ENCODE peak calls at places on chromosomes 5 and 9, in five cellular contexts. U is neural progenitor cell; G is CD8-positive, alpha-beta T cell; S is fibroblast of lung; K is GM23338. E is an unnamed sample.

GRCh38 chr9:89558948-89559347 is 45.9 kb upstream of the GADD45G start:
- DNase-seq in U (no peak), G (no peak), S (no peak), K (no peak), E (no peak)

GRCh38 chr5:72109625-72110024 is 2.4 kb downstream of the MAP1B start:
- DNase-seq in U (peak; percentile 50), G (no peak), S (no peak), K (peak; percentile 33), E (no peak)

GRCh38 chr5:69261034-69261433 is 26.3 kb downstream of the CDK7 start:
- DNase-seq in U (no peak), G (no peak), S (peak; percentile 20), K (no peak), E (no peak)

GRCh38 chr5:138468966-138469539 is 3.8 kb downstream of the EGR1 start:
- DNase-seq in U (no peak), G (no peak), S (no peak), K (no peak), E (no peak)

GRCh38 chr9:33765411-33765810 is 29.9 kb upstream of the PRSS3 start:
- DNase-seq in U (no peak), G (no peak), S (peak; percentile 44), K (no peak), E (no peak)

GRCh38 chr5:14400085-14400484 is 181.5 kb upstream of the OTULINL start:
- DNase-seq in U (no peak), G (no peak), S (no peak), K (no peak), E (no peak)

GRCh38 chr9:29176786-29177185 is 1603.5 kb upstream of the C9orf72 start:
- DNase-seq in U (no peak), G (no peak), S (no peak), K (no peak), E (no peak)

GRCh38 chr5:125412561-125413535 is 666.4 kb upstream of the ZNF608 start:
- DNase-seq in U (peak; percentile 93), G (no peak), S (peak; percentile 95), K (peak; percentile 85), E (peak; percentile 79)

GRCh38 chr9:133658442-133659431 is 22.6 kb downstream of the DBH start:
- DNase-seq in U (peak; percentile 67), G (no peak), S (peak; percentile 8), K (no peak), E (no peak)

GRCh38 chr5:72463499-72464052 is 43.6 kb downstream of the ZNF366 start:
- DNase-seq in U (no peak), G (no peak), S (no peak), K (peak; percentile 38), E (no peak)

GRCh38 chr9:98324801-98325200 is 69.4 kb upstream of the TBC1D2 start:
- DNase-seq in U (no peak), G (no peak), S (no peak), K (no peak), E (no peak)

GRCh38 chr5:40796487-40796889 is 1.7 kb downstream of the PRKAA1 start:
- DNase-seq in U (no peak), G (no peak), S (peak; percentile 90), K (no peak), E (no peak)

GRCh38 chr9:108194154-108194553 is 661.6 kb downstream of the ACTL7B start:
- DNase-seq in U (no peak), G (no peak), S (no peak), K (no peak), E (no peak)

GRCh38 chr5:32536246-32536645 is 49.1 kb upstream of the SUB1 start:
- DNase-seq in U (no peak), G (no peak), S (no peak), K (no peak), E (no peak)
- H3K4me1 ChIP-seq in U (no peaks in the 10 kb centered on the region), G (peaks cover 1% of the 10 kb centered on the region), S (peaks cover 4% of the 10 kb centered on the region), K (no peaks in the 10 kb centered on the region), E (no peaks in the 10 kb centered on the region)

DNA sequence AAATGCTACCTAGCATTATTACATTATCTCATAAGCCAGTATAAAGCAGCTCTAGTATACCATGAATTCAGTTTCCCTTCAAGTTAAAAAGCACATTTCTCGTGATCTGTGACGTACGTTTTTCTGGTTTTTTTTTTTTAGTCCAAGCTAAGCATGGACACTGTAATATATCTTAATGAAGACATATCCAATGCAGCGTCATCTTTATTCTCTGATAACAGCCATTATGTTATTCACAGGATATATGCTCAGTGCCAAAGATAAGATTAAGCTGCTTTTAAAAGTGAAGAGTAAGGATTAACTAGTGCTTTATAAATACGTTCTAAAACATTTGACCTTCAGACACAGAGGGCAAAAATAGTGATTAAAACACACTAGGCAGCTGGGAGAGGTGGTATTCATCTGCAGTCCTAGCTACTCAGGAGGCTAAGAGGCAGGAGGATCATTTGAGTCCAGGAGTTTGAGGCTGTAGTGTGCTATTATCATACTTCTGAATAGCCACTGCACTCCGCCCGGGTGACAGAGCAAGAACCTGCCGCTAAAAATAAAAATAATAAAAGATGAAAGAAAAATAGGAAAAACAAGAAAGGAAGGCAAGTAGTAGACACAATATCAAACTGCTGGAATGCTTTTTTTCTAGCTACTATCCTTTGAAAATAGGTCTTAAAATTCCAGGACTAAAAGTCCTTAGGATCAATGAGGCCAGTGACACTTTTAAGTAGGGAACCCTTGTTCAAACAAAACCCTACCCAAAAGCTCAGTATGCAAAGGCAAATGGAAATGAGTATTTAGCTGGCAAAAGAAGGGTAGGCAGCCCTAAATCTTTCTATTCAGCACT is 7.7 kb downstream of the CSNK1A1 start:
- DNase-seq in U (peak; percentile 52), G (no peak), S (no peak), K (no peak), E (no peak)
- H3K27ac ChIP-seq in U (peak overlapping the region; percentile 78), G (no peak overlapping the region), S (peak overlapping the region; percentile 10), K (no peak overlapping the region), E (peak overlapping the region; percentile 30)

GRCh38 chr5:137265457-137265856 is 233.7 kb downstream of the SPOCK1 start:
- DNase-seq in U (no peak), G (no peak), S (no peak), K (no peak), E (no peak)
- H3K4me1 ChIP-seq in U (peaks cover 19% of the 10 kb centered on the region), G (no peaks in the 10 kb centered on the region), S (peaks cover 2% of the 10 kb centered on the region), K (no peaks in the 10 kb centered on the region), E (no peaks in the 10 kb centered on the region)

GRCh38 chr5:120358949-120359348 is 105.2 kb upstream of the PRR16 start:
- DNase-seq in U (no peak), G (no peak), S (no peak), K (no peak), E (no peak)

GRCh38 chr5:120354126-120354525 is 110.0 kb upstream of the PRR16 start:
- DNase-seq in U (no peak), G (no peak), S (no peak), K (no peak), E (no peak)
- H3K27ac ChIP-seq in U (no peak overlapping the region), G (no peak overlapping the region), S (no peak overlapping the region), K (no peak overlapping the region), E (no peak overlapping the region)

DNA sequence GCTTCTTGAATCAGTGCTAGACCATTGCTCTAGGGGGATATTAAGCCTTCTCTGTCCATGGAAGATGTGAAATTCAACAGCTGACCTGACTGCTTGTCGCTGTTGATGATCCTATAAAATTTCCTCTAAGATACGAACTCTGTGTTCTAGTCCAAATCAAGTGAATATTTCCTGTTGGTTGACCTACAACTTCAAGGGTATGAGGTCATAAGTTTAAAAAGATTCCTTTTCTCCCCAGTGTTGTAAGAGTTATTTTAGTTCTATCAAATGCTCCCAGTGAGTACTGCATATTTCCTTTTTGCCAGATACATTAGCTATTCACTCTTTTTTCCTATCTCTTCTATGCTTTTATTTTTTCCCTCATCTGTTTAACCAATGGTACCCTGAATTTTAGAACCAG is 102.9 kb upstream of the CCDC152 start:
- DNase-seq in U (no peak), G (no peak), S (no peak), K (no peak), E (no peak)
- H3K4me1 ChIP-seq in U (no peaks in the 10 kb centered on the region), G (no peaks in the 10 kb centered on the region), S (peaks cover 2% of the 10 kb centered on the region), K (no peaks in the 10 kb centered on the region), E (peaks cover 14% of the 10 kb centered on the region)

GRCh38 chr5:62385816-62386400 is 17.8 kb downstream of the DIMT1 start:
- DNase-seq in U (no peak), G (no peak), S (no peak), K (no peak), E (no peak)

GRCh38 chr5:62386824-62387223 is 16.9 kb downstream of the DIMT1 start:
- DNase-seq in U (no peak), G (no peak), S (peak; percentile 30), K (no peak), E (no peak)

DNA sequence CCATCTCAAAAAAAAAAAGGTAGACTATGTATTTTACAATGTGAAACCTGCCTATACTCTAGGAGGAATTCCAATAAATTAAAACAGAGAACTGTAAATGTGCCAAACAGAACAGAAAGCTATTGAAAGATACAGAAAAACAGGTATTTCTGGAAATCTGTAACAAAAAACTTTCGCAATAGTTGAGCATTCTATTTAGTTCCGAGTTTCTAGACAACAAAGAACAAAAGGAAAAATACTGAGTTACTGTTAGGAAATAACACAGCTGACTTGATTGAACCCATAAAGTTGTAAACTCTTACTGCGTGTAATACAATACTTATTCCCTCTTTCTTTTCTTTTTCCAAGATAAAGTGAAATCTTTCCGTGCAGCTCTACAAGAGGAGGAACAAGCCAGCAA is 18.6 kb downstream of the DIMT1 start:
- DNase-seq in U (no peak), G (no peak), S (no peak), K (no peak), E (no peak)
- H3K27ac ChIP-seq in U (no peak overlapping the region), G (no peak overlapping the region), S (no peak overlapping the region), K (no peak overlapping the region), E (no peak overlapping the region)

GRCh38 chr5:143887302-143887638 is 75.3 kb downstream of the HMHB1 start:
- DNase-seq in U (no peak), G (no peak), S (peak; percentile 53), K (no peak), E (no peak)
- H3K4me1 ChIP-seq in U (no peaks in the 10 kb centered on the region), G (no peaks in the 10 kb centered on the region), S (peaks cover 21% of the 10 kb centered on the region), K (peaks cover 5% of the 10 kb centered on the region), E (no peaks in the 10 kb centered on the region)

GRCh38 chr9:84670801-84671153 is 1.2 kb downstream of the NTRK2 start:
- DNase-seq in U (no peak), G (no peak), S (no peak), K (no peak), E (no peak)

GRCh38 chr9:84670106-84670800 is 724 bp downstream of the NTRK2 start:
- DNase-seq in U (peak; percentile 80), G (no peak), S (no peak), K (peak; percentile 75), E (peak; percentile 72)

GRCh38 chr9:84668204-84669007 is 1.1 kb upstream of the NTRK2 start:
- DNase-seq in U (peak; percentile 95), G (no peak), S (peak; percentile 44), K (peak; percentile 88), E (peak; percentile 83)

GRCh38 chr9:84669008-84669292 is 579 bp upstream of the NTRK2 start:
- DNase-seq in U (no peak), G (no peak), S (no peak), K (peak; percentile 23), E (no peak)

DNA sequence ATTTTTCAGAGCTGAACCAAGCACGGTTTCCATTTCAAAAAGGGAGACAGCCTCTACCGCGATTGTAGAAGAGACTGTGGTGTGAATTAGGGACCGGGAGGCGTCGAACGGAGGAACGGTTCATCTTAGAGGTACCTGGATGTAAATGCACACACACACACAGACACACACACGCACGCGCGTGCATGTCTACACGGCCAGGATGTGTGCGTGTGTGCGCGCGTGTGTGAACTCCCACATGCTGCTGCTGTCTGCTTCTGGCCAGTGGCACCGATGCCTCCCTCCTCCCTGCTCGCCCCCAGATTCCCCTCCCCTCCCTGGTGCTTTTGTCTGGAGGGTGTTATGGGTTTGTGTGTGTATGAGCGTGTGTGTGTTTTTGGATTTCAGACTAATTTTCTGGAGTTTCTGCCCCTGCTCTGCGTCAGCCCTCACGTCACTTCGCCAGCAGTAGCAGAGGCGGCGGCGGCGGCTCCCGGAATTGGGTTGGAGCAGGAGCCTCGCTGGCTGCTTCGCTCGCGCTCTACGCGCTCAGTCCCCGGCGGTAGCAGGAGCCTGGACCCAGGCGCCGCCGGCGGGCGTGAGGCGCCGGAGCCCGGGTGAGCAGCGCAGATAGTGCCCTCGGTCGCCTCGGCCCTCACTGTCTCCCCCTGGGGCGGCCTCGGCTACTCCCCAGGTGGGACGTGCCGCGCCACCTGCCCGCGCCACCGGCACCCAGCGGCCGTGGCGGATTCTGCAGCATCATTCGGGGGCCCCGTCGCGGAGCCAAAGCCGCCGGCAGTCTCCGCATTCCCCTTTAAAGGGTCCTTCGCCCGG is at the start of gene NTRK2:
- DNase-seq in U (peak; percentile 69), G (no peak), S (peak; percentile 16), K (peak; percentile 64), E (peak; percentile 75)
- H3K27ac ChIP-seq in U (no peak within 1 kb of the TSS), G (no peak within 1 kb of the TSS), S (no peak within 1 kb of the TSS), K (no peak within 1 kb of the TSS), E (peak within 1 kb of the TSS; percentile 74)